ENCODE peak calls at places on chromosomes 4 and X, in four cellular contexts. F is mucosa of descending colon, X is sigmoid colon, I is body of pancreas. N is an unnamed sample.

GRCh38 chrX:136259543-136259942 is 8.3 kb upstream of the MAP7D3 start:
- DNase-seq in I (no peak), F (no peak), X (no peak), N (peak)

GRCh38 chr4:10108391-10108790 is 8.2 kb downstream of the WDR1 start:
- DNase-seq in F (peak), I (no peak), X (no peak), N (no peak)

GRCh38 chrX:123199338-123199737 is 15.3 kb downstream of the GRIA3 start:
- DNase-seq in F (no peak), X (no peak), I (no peak), N (no peak)

GRCh38 chrX:55107911-55108310 is 19.1 kb downstream of the PAGE2 start:
- DNase-seq in I (no peak), F (no peak), X (no peak), N (no peak)

GRCh38 chr4:14188214-14188613 is 560.7 kb upstream of the BOD1L1 start:
- DNase-seq in I (no peak), X (no peak), F (no peak), N (no peak)

GRCh38 chrX:39688576-39689373 is 409.0 kb downstream of the BCOR start:
- DNase-seq in I (peak), X (peak), F (peak), N (peak)

GRCh38 chrX:137118536-137118935 is 84.7 kb upstream of the GPR101 start:
- DNase-seq in X (no peak), I (no peak), F (no peak), N (no peak)

GRCh38 chrX:9340619-9341304 is 124.1 kb upstream of the TBL1X start:
- DNase-seq in X (peak), F (no peak), I (peak), N (peak)

GRCh38 chr4:10007772-10008171 is 13.5 kb downstream of the SLC2A9 start:
- DNase-seq in F (no peak), I (no peak), X (no peak), N (no peak)

GRCh38 chrX:123454712-123455431 is 270.8 kb downstream of the GRIA3 start:
- DNase-seq in X (no peak), F (no peak), I (no peak), N (no peak)

GRCh38 chrX:41110801-41111625 is 25.8 kb downstream of the USP9X start:
- DNase-seq in X (no peak), F (no peak), I (no peak), N (peak)

GRCh38 chrX:133633162-133633561 is 217.9 kb upstream of the GPC4 start:
- DNase-seq in I (no peak), F (no peak), X (no peak), N (no peak)

GRCh38 chr4:150243932-150244331 is 165.7 kb downstream of the DCLK2 start:
- DNase-seq in I (no peak), X (no peak), F (no peak), N (no peak)

GRCh38 chrX:110442631-110443030 is 84.0 kb downstream of the RTL9 start:
- DNase-seq in F (no peak), I (peak), X (no peak), N (peak)

GRCh38 chr4:186650401-186651180 is 73.1 kb downstream of the FAT1 start:
- DNase-seq in X (no peak), I (no peak), F (no peak), N (no peak)

GRCh38 chr4:154528866-154529265 is 21.3 kb downstream of the PLRG1 start:
- DNase-seq in F (no peak), I (no peak), X (no peak), N (peak)

GRCh38 chrX:153055827-153056748 is at the start of gene PNMA3:
- DNase-seq in F (no peak), I (no peak), X (no peak), N (no peak)

GRCh38 chrX:153057281-153057680 is 1.0 kb downstream of the PNMA3 start:
- DNase-seq in F (no peak), X (no peak), I (no peak), N (peak)

GRCh38 chrX:153049093-153049492 is 7.2 kb upstream of the PNMA3 start:
- DNase-seq in X (no peak), I (no peak), F (no peak), N (no peak)

GRCh38 chrX:153052534-153052933 is 3.7 kb upstream of the PNMA3 start:
- DNase-seq in X (no peak), F (no peak), I (no peak), N (no peak)
- TF ChIP-seq CTCF in X (no peak), F (no peak), I (no peak), N (no peak)

DNA sequence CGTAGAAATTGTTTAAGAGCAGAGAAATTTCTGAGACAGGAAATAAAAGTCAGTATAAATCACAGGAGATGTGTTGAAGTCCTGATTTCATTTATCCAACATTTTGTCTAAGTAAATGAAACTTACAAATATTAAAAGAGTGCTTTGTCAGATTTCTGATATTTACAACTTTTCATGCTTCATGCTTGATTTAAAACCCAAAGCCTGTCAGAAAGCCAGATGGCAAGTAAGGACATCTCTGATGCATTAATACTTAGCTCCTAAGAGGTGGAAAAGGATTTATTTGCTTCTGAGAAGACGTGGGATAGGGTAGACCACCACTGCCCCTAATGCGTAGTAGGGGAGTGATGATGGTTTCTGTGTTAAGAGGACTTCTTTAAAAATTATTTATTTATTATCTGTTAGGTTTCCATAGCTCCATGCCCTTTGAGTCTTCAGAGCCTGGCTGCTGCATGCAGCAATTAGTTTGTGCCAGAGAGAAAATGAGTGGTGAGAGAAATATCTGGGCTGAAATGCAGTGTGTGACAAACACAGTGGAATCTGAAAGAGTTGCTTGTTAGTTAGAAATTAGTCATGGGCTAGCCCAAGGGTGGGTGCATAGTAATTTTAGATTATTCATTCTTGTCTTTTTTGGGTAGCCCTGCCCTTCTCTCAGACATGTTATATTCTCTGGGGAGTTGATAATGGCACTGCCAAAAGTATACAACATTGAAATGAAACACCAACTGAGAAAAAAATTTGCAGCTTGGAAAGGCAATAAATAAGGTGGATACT is 333.8 kb downstream of the C4orf33 start:
- DNase-seq in I (no peak), F (no peak), X (no peak), N (peak)
- H3K4me3 ChIP-seq in I (no peak), F (no peak), X (no peak), N (no peak)

GRCh38 chr4:88791274-88791673 is 93.6 kb upstream of the NAP1L5 start:
- DNase-seq in I (no peak), X (no peak), F (no peak), N (peak)
- TF ChIP-seq CTCF in I (no peak), X (no peak), F (no peak), N (peak)

GRCh38 chr4:152591876-152592275 is 56.0 kb upstream of the FBXW7 start:
- DNase-seq in I (no peak), X (no peak), F (no peak), N (no peak)
- H3K4me3 ChIP-seq in I (no peak), X (no peak), F (no peak), N (no peak)

GRCh38 chrX:85851418-85851817 is 195.9 kb downstream of the CHM start:
- DNase-seq in F (no peak), X (no peak), I (peak), N (peak)
- TF ChIP-seq CTCF in F (no peak), X (no peak), I (no peak), N (peak)

GRCh38 chr4:22237846-22238513 is 277.9 kb downstream of the ADGRA3 start:
- DNase-seq in X (no peak), F (peak), I (peak), N (no peak)
- H3K4me3 ChIP-seq in X (no peak), F (no peak), I (no peak), N (no peak)

GRCh38 chr4:145614235-145614615 is 5.0 kb upstream of the MMAA start:
- DNase-seq in F (no peak), I (no peak), X (no peak), N (no peak)

GRCh38 chr4:145605941-145606340 is 13.2 kb upstream of the MMAA start:
- DNase-seq in I (no peak), X (no peak), F (no peak), N (no peak)

GRCh38 chr4:145613546-145614234 is 5.5 kb upstream of the MMAA start:
- DNase-seq in I (no peak), F (no peak), X (no peak), N (no peak)

DNA sequence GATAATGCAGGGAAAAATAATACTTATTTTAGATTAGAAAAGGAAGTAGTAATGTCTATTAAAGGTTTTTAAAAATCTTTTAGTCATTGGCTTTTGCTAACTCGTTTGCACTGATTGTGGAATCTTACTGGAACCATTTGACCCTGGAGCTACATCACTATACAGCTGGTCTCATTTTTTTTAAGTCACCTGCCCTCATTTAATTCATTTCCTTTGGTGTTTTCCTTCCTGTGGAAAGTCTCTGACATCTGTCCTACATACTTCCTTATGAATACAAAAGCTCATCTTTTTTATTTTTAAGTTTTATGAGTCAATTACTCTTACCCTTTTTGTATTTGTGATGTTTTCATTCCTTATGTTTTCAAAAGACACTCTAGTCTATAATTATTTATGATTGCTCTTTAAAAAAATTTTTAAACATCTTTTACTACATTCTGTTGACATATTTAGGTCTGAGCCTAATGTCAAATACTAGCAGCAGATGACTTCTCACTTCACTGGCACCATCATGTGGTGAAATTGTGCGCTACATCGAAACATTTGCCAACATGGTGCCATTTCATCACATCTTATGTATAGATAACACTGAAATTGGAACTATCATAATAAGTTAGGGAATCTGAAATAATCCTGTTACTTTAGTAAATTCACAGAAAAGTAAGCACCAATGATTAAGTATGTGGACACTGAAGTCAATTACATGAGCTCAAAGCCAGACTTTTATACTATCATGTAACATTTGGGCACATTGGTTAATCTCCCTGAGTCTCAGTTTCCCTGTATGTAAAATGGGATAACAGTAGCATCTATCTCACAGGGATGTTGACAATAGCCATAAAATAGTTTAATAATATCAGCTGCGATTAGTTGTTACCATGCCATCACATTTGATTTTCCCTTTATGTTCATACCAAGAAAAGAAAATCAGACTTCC is 9.4 kb upstream of the MMAA start:
- DNase-seq in F (no peak), X (no peak), I (peak), N (peak)
- TF ChIP-seq CTCF in F (peak), X (peak), I (peak), N (peak)

GRCh38 chr4:139017861-139018260 is 2.3 kb downstream of the NOCT start:
- DNase-seq in I (no peak), F (no peak), X (no peak), N (peak)
- H3K4me3 ChIP-seq in I (no peak), F (no peak), X (no peak), N (peak)

GRCh38 chrX:67568769-67569168 is 24.9 kb downstream of the AR start:
- DNase-seq in I (no peak), X (no peak), F (no peak), N (peak)

GRCh38 chrX:67570839-67571238 is 27.0 kb downstream of the AR start:
- DNase-seq in F (no peak), X (no peak), I (no peak), N (no peak)

DNA sequence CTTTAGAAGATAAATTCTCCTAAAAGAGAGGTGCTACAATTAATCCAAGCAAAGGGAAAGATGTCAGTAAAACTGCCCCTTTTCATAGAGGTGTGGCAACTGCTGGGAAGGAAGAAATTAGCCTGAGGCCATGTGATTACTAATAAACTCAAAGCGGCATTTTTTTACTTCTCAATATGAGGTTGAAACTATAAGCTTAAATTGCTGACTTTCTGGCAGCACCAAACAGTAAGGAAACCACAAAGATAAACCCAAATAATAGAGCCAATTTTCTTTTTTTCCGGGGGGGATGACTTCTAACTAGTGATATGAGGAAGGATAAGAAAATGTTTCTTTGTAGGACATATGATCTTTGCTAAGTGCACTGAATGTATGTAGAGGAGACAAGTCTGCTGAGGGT is 30.9 kb downstream of the AR start:
- DNase-seq in F (no peak), X (no peak), I (no peak), N (no peak)
- TF ChIP-seq CTCF in F (no peak), X (no peak), I (no peak), N (no peak)

GRCh38 chr4:16717266-16717970 is 181.0 kb downstream of the LDB2 start:
- DNase-seq in X (no peak), I (no peak), F (no peak), N (peak)

GRCh38 chr4:16725252-16725651 is 173.2 kb downstream of the LDB2 start:
- DNase-seq in X (no peak), F (no peak), I (no peak), N (no peak)

GRCh38 chr4:16727218-16727617 is 171.2 kb downstream of the LDB2 start:
- DNase-seq in F (no peak), I (no peak), X (no peak), N (no peak)

GRCh38 chr4:16722386-16722785 is 176.1 kb downstream of the LDB2 start:
- DNase-seq in F (no peak), I (no peak), X (no peak), N (no peak)

DNA sequence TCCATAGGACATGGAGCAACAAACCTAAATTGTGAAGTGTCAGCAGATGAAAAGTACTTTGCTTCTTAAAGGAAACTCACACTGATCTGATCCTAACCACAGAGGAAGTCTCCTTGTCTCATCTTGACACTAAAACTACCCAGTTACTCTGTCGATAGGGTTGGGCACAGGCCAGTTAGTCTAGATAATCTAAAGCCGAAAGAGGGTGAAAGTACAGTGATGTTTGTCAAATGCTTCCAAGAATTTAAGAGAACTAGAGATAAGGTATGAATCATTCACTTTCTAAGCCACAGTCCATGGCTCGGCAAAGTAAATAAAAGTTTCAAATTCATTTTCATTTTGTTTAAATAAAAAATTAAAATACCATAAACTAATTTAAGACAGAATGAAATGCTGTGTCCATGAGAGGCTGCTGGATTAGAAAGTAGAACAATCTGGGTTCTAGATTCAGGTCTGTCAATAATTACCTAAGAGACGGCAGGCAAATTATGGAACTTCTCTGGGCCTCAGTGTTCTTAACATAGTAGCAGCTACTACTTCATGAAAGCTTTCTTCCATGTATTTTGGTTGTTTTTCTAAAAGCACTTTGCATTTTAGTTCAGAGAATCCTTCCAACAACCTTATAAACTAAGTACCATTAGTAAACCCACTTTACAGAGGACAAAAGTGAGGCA is 176.7 kb downstream of the LDB2 start:
- DNase-seq in X (no peak), F (no peak), I (peak), N (peak)
- H3K4me3 ChIP-seq in X (no peak), F (no peak), I (no peak), N (no peak)